ENCODE peak calls at places on chromosomes 4 and X, in nine cellular contexts. S is H4; F is activated CD8-positive, alpha-beta memory T cell treated with anti-CD3 and anti-CD28 coated beads for 1 hour; W is CD8-positive, alpha-beta memory T cell; G is retinal pigment epithelial cell; K is Caki2; C is HuH-7.5; H is posterior vena cava; A is upper lobe of right lung. Z is an unnamed sample.

GRCh38 chr4:13641084-13641483 is 13.6 kb upstream of the BOD1L1 start:
- DNase-seq in H (no peak), W (no peak), A (no peak), G (no peak), S (no peak), F (no peak), C (no peak), K (no peak), Z (no peak)

GRCh38 chrX:154548028-154548316 is 552 bp downstream of the IKBKG start:
- DNase-seq in H (no peak), F (no peak), S (no peak), K (no peak), A (no peak), G (no peak), W (no peak), C (no peak), Z (no peak)

GRCh38 chr4:25874641-25875040 is 11.9 kb upstream of the SEL1L3 start:
- DNase-seq in C (no peak), F (no peak), W (no peak), G (no peak), A (no peak), K (no peak), S (no peak), H (no peak), Z (no peak)

GRCh38 chr4:23163649-23164436 is 471.1 kb downstream of the GBA3 start:
- DNase-seq in S (peak), G (no peak), K (peak), C (peak), A (no peak), F (no peak), W (no peak), H (no peak), Z (no peak)

GRCh38 chr4:52588771-52589591 is 70.1 kb downstream of the USP46 start:
- DNase-seq in F (peak), A (no peak), W (peak), K (no peak), S (peak), G (no peak), C (no peak), H (no peak), Z (no peak)

GRCh38 chr4:1022739-1023066 is 11.3 kb downstream of the FGFRL1 start:
- DNase-seq in A (no peak), F (no peak), W (no peak), H (no peak), K (no peak), G (no peak), C (no peak), S (no peak), Z (no peak)

GRCh38 chr4:107519057-107519456 is 201.0 kb downstream of the PAPSS1 start:
- DNase-seq in S (no peak), G (peak), C (peak), W (no peak), F (no peak), A (no peak), K (peak), H (no peak), Z (no peak)

GRCh38 chrX:71579136-71579989 is 1.1 kb downstream of the GCNA start:
- DNase-seq in G (no peak), W (no peak), F (no peak), K (no peak), A (no peak), H (no peak), S (no peak), C (no peak), Z (no peak)

GRCh38 chrX:49725401-49725800 is 29.6 kb upstream of the PAGE1 start:
- DNase-seq in S (peak), A (no peak), K (no peak), F (no peak), H (no peak), C (no peak), W (no peak), G (no peak), Z (no peak)

GRCh38 chrX:151488677-151489076 is 74.8 kb upstream of the PASD1 start:
- DNase-seq in F (peak), K (peak), C (peak), A (no peak), G (no peak), H (no peak), W (no peak), S (peak), Z (no peak)

GRCh38 chr4:110793890-110794588 is 171.2 kb upstream of the PITX2 start:
- DNase-seq in H (no peak), G (no peak), F (no peak), S (no peak), A (no peak), W (no peak), C (no peak), K (no peak), Z (no peak)

Z was measured in Jurkat, Clone E6-1.